ENCODE peak calls at places on chromosomes 4 and X, in five cellular contexts. One of them, this sample, is unnamed.

GRCh38 chrX:93985621-93986020 is 311.6 kb downstream of the FAM133A start:
- DNase-seq in GM12865: no peak
- DNase-seq in neural crest cell: no peak
- DNase-seq in mesothelial cell of epicardium: no peak
- DNase-seq in effector memory CD4-positive, alpha-beta T cell: no peak
- DNase-seq in this sample: no peak

GRCh38 chr4:188127157-188127874 is 11.9 kb upstream of the TRIML1 start:
- DNase-seq in GM12865: no peak
- DNase-seq in neural crest cell: no peak
- DNase-seq in effector memory CD4-positive, alpha-beta T cell: no peak
- DNase-seq in mesothelial cell of epicardium: no peak
- DNase-seq in this sample: no peak

GRCh38 chr4:10098770-10099139 is 17.8 kb downstream of the WDR1 start:
- DNase-seq in GM12865: no peak
- DNase-seq in neural crest cell: no peak
- DNase-seq in effector memory CD4-positive, alpha-beta T cell: no peak
- DNase-seq in mesothelial cell of epicardium: no peak
- DNase-seq in this sample: no peak

GRCh38 chr4:2797545-2798305 is 4.8 kb downstream of the SH3BP2 start:
- DNase-seq in effector memory CD4-positive, alpha-beta T cell: no peak
- DNase-seq in mesothelial cell of epicardium: no peak
- DNase-seq in neural crest cell: no peak
- DNase-seq in GM12865: peak; percentile 6
- DNase-seq in this sample: peak; percentile 11

GRCh38 chrX:119669424-119670037 is 23.4 kb downstream of the SEPTIN6 start:
- DNase-seq in neural crest cell: no peak
- DNase-seq in effector memory CD4-positive, alpha-beta T cell: no peak
- DNase-seq in mesothelial cell of epicardium: no peak
- DNase-seq in GM12865: no peak
- DNase-seq in this sample: no peak

GRCh38 chr4:141797966-141798365 is 161.6 kb downstream of the IL15 start:
- DNase-seq in effector memory CD4-positive, alpha-beta T cell: no peak
- DNase-seq in mesothelial cell of epicardium: no peak
- DNase-seq in neural crest cell: no peak
- DNase-seq in GM12865: no peak
- DNase-seq in this sample: no peak

GRCh38 chrX:103236296-103236695 is 18.7 kb downstream of the TCEAL8 start:
- DNase-seq in mesothelial cell of epicardium: no peak
- DNase-seq in GM12865: no peak
- DNase-seq in neural crest cell: no peak
- DNase-seq in effector memory CD4-positive, alpha-beta T cell: no peak
- DNase-seq in this sample: no peak

GRCh38 chr4:185656467-185656890 is 121.2 kb upstream of the PDLIM3 start:
- DNase-seq in GM12865: no peak
- DNase-seq in effector memory CD4-positive, alpha-beta T cell: no peak
- DNase-seq in mesothelial cell of epicardium: no peak
- DNase-seq in neural crest cell: no peak
- DNase-seq in this sample: peak; percentile 4

GRCh38 chr4:76251448-76252270 is at the start of gene FAM47E:
- DNase-seq in effector memory CD4-positive, alpha-beta T cell: peak; percentile 3
- DNase-seq in mesothelial cell of epicardium: peak; percentile 36
- DNase-seq in neural crest cell: peak; percentile 72
- DNase-seq in GM12865: no peak
- DNase-seq in this sample: peak; percentile 67

GRCh38 chrX:69133561-69134542 is 31.4 kb downstream of the PJA1 start:
- DNase-seq in mesothelial cell of epicardium: no peak
- DNase-seq in effector memory CD4-positive, alpha-beta T cell: no peak
- DNase-seq in GM12865: peak; percentile 13
- DNase-seq in neural crest cell: peak; percentile 33
- DNase-seq in this sample: peak; percentile 30

GRCh38 chr4:87530868-87531267 is 1.7 kb upstream of the SPARCL1 start:
- DNase-seq in mesothelial cell of epicardium: no peak
- DNase-seq in effector memory CD4-positive, alpha-beta T cell: no peak
- DNase-seq in neural crest cell: no peak
- DNase-seq in GM12865: no peak
- DNase-seq in this sample: no peak

GRCh38 chr4:150854600-150854999 is 160.5 kb downstream of the LRBA start:
- DNase-seq in neural crest cell: no peak
- DNase-seq in effector memory CD4-positive, alpha-beta T cell: no peak
- DNase-seq in GM12865: no peak
- DNase-seq in mesothelial cell of epicardium: no peak
- DNase-seq in this sample: no peak

GRCh38 chr4:170748975-170749374 is 659.2 kb upstream of the AADAT start:
- DNase-seq in mesothelial cell of epicardium: no peak
- DNase-seq in neural crest cell: no peak
- DNase-seq in effector memory CD4-positive, alpha-beta T cell: no peak
- DNase-seq in GM12865: no peak
- DNase-seq in this sample: no peak

GRCh38 chrX:132953358-132953757 is 5.1 kb downstream of the HS6ST2 start:
- DNase-seq in GM12865: no peak
- DNase-seq in effector memory CD4-positive, alpha-beta T cell: no peak
- DNase-seq in neural crest cell: no peak
- DNase-seq in mesothelial cell of epicardium: no peak
- DNase-seq in this sample: no peak

GRCh38 chr4:158461336-158461735 is 60.3 kb upstream of the RXFP1 start:
- DNase-seq in GM12865: no peak
- DNase-seq in effector memory CD4-positive, alpha-beta T cell: no peak
- DNase-seq in neural crest cell: no peak
- DNase-seq in mesothelial cell of epicardium: no peak
- DNase-seq in this sample: no peak

GRCh38 chr4:149630079-149630478 is 185.6 kb downstream of the IQCM start:
- DNase-seq in neural crest cell: no peak
- DNase-seq in GM12865: no peak
- DNase-seq in effector memory CD4-positive, alpha-beta T cell: no peak
- DNase-seq in mesothelial cell of epicardium: no peak
- DNase-seq in this sample: no peak

GRCh38 chrX:117839544-117839943 is 277.1 kb downstream of the KLHL13 start:
- DNase-seq in GM12865: peak; percentile 1
- DNase-seq in effector memory CD4-positive, alpha-beta T cell: no peak
- DNase-seq in neural crest cell: no peak
- DNase-seq in mesothelial cell of epicardium: no peak
- DNase-seq in this sample: peak; percentile 6

GRCh38 chrX:18534949-18535348 is 109.5 kb downstream of the CDKL5 start:
- DNase-seq in GM12865: no peak
- DNase-seq in mesothelial cell of epicardium: no peak
- DNase-seq in neural crest cell: no peak
- DNase-seq in effector memory CD4-positive, alpha-beta T cell: no peak
- DNase-seq in this sample: no peak

GRCh38 chr4:20370284-20370683 is 118.6 kb downstream of the SLIT2 start:
- DNase-seq in mesothelial cell of epicardium: no peak
- DNase-seq in neural crest cell: no peak
- DNase-seq in GM12865: no peak
- DNase-seq in effector memory CD4-positive, alpha-beta T cell: no peak
- DNase-seq in this sample: no peak

GRCh38 chr4:111540661-111541060 is 604.6 kb upstream of the FAM241A start:
- DNase-seq in effector memory CD4-positive, alpha-beta T cell: no peak
- DNase-seq in mesothelial cell of epicardium: no peak
- DNase-seq in neural crest cell: no peak
- DNase-seq in GM12865: no peak
- DNase-seq in this sample: no peak

GRCh38 chr4:109462297-109462696 is 28.7 kb downstream of the SEC24B start:
- DNase-seq in GM12865: peak; percentile 38
- DNase-seq in mesothelial cell of epicardium: no peak
- DNase-seq in neural crest cell: no peak
- DNase-seq in effector memory CD4-positive, alpha-beta T cell: no peak
- DNase-seq in this sample: peak; percentile 42

GRCh38 chr4:86033171-86033570 is 326.7 kb downstream of the MAPK10 start:
- DNase-seq in GM12865: no peak
- DNase-seq in effector memory CD4-positive, alpha-beta T cell: no peak
- DNase-seq in neural crest cell: no peak
- DNase-seq in mesothelial cell of epicardium: no peak
- DNase-seq in this sample: peak; percentile 71

GRCh38 chrX:115561605-115562491 is 874 bp downstream of the PLS3 start:
- DNase-seq in GM12865: peak; percentile 62
- DNase-seq in effector memory CD4-positive, alpha-beta T cell: no peak
- DNase-seq in neural crest cell: peak; percentile 49
- DNase-seq in mesothelial cell of epicardium: peak; percentile 30
- DNase-seq in this sample: no peak

GRCh38 chr4:26819026-26819425 is 41.6 kb upstream of the STIM2 start:
- DNase-seq in effector memory CD4-positive, alpha-beta T cell: no peak
- DNase-seq in mesothelial cell of epicardium: no peak
- DNase-seq in GM12865: no peak
- DNase-seq in neural crest cell: no peak
- DNase-seq in this sample: no peak

GRCh38 chr4:106868381-106869035 is 167.6 kb downstream of the DKK2 start:
- DNase-seq in mesothelial cell of epicardium: no peak
- DNase-seq in neural crest cell: no peak
- DNase-seq in effector memory CD4-positive, alpha-beta T cell: no peak
- DNase-seq in GM12865: no peak
- DNase-seq in this sample: no peak

GRCh38 chr4:119068529-119068962 is 67.1 kb upstream of the MYOZ2 start:
- DNase-seq in effector memory CD4-positive, alpha-beta T cell: no peak
- DNase-seq in neural crest cell: no peak
- DNase-seq in mesothelial cell of epicardium: no peak
- DNase-seq in GM12865: no peak
- DNase-seq in this sample: no peak

GRCh38 chr4:141307241-141307689 is 86.6 kb downstream of the ZNF330 start:
- DNase-seq in neural crest cell: peak; percentile 39
- DNase-seq in GM12865: peak; percentile 98
- DNase-seq in effector memory CD4-positive, alpha-beta T cell: peak; percentile 35
- DNase-seq in mesothelial cell of epicardium: no peak
- DNase-seq in this sample: peak; percentile 27

GRCh38 chrX:24506082-24506481 is 41.0 kb downstream of the PDK3 start:
- DNase-seq in neural crest cell: no peak
- DNase-seq in effector memory CD4-positive, alpha-beta T cell: no peak
- DNase-seq in mesothelial cell of epicardium: no peak
- DNase-seq in GM12865: peak; percentile 41
- DNase-seq in this sample: no peak

GRCh38 chrX:46574941-46575381 is 1.4 kb downstream of the CHST7 start:
- DNase-seq in mesothelial cell of epicardium: no peak
- DNase-seq in neural crest cell: no peak
- DNase-seq in GM12865: peak; percentile 74
- DNase-seq in effector memory CD4-positive, alpha-beta T cell: peak; percentile 15
- DNase-seq in this sample: peak; percentile 84

GRCh38 chr4:2337896-2338295 is 76.0 kb upstream of the MXD4 start:
- DNase-seq in GM12865: no peak
- DNase-seq in neural crest cell: no peak
- DNase-seq in effector memory CD4-positive, alpha-beta T cell: no peak
- DNase-seq in mesothelial cell of epicardium: peak; percentile 13
- DNase-seq in this sample: no peak

GRCh38 chr4:175772170-175772685 is 39.8 kb downstream of the GPM6A start:
- DNase-seq in GM12865: no peak
- DNase-seq in mesothelial cell of epicardium: no peak
- DNase-seq in neural crest cell: no peak
- DNase-seq in effector memory CD4-positive, alpha-beta T cell: no peak
- DNase-seq in this sample: no peak

GRCh38 chr4:72302981-72303704 is 265.9 kb downstream of the ADAMTS3 start:
- DNase-seq in GM12865: peak; percentile 54
- DNase-seq in effector memory CD4-positive, alpha-beta T cell: peak; percentile 1
- DNase-seq in mesothelial cell of epicardium: no peak
- DNase-seq in neural crest cell: peak; percentile 58
- DNase-seq in this sample: peak; percentile 47

GRCh38 chr4:119692001-119692400 is 63.4 kb upstream of the PDE5A start:
- DNase-seq in effector memory CD4-positive, alpha-beta T cell: no peak
- DNase-seq in neural crest cell: no peak
- DNase-seq in mesothelial cell of epicardium: no peak
- DNase-seq in GM12865: no peak
- DNase-seq in this sample: no peak

GRCh38 chr4:94036964-94037363 is 170.7 kb upstream of the SMARCAD1 start:
- DNase-seq in effector memory CD4-positive, alpha-beta T cell: no peak
- DNase-seq in GM12865: peak; percentile 41
- DNase-seq in mesothelial cell of epicardium: no peak
- DNase-seq in neural crest cell: no peak
- DNase-seq in this sample: no peak

GRCh38 chrX:14922437-14922836 is 49.2 kb downstream of the MOSPD2 start:
- DNase-seq in GM12865: no peak
- DNase-seq in effector memory CD4-positive, alpha-beta T cell: no peak
- DNase-seq in mesothelial cell of epicardium: no peak
- DNase-seq in neural crest cell: no peak
- DNase-seq in this sample: no peak

GRCh38 chr4:47342796-47343195 is 120.7 kb downstream of the COMMD8 start:
- DNase-seq in mesothelial cell of epicardium: no peak
- DNase-seq in GM12865: no peak
- DNase-seq in effector memory CD4-positive, alpha-beta T cell: no peak
- DNase-seq in neural crest cell: no peak
- DNase-seq in this sample: no peak

GRCh38 chrX:129663171-129663570 is 8.4 kb upstream of the APLN start:
- DNase-seq in mesothelial cell of epicardium: no peak
- DNase-seq in neural crest cell: no peak
- DNase-seq in effector memory CD4-positive, alpha-beta T cell: no peak
- DNase-seq in GM12865: no peak
- DNase-seq in this sample: no peak

GRCh38 chrX:153564047-153564606 is 34.8 kb downstream of the CCNQ start:
- DNase-seq in GM12865: no peak
- DNase-seq in mesothelial cell of epicardium: no peak
- DNase-seq in neural crest cell: no peak
- DNase-seq in effector memory CD4-positive, alpha-beta T cell: no peak
- DNase-seq in this sample: no peak

GRCh38 chr4:88033309-88033708 is 25.9 kb downstream of the PKD2 start:
- DNase-seq in neural crest cell: peak; percentile 35
- DNase-seq in effector memory CD4-positive, alpha-beta T cell: peak; percentile 14
- DNase-seq in mesothelial cell of epicardium: no peak
- DNase-seq in GM12865: peak; percentile 66
- DNase-seq in this sample: peak; percentile 59